ENCODE peak calls at places on chromosome 1, in four cellular contexts. U is PC-3, F is Karpas-422, M is adipocyte. Q is an unnamed sample.
A peak's percentile ranks its signal among the peaks of the same experiment; 100 is the strongest.

GRCh38 chr1:3426956-3427535 is 27.4 kb upstream of the ARHGEF16 start:
- DNase-seq in M (no peak), U (no peak), F (no peak), Q (no peak)

GRCh38 chr1:245715970-245716369 is 561.2 kb downstream of the KIF26B start:
- DNase-seq in F (no peak), M (peak; percentile 69), U (peak; percentile 97), Q (peak; percentile 87)

GRCh38 chr1:48196168-48196716 is 26.3 kb upstream of the SLC5A9 start:
- DNase-seq in M (no peak), F (no peak), U (no peak), Q (no peak)

GRCh38 chr1:243287652-243288051 is 31.8 kb downstream of the SDCCAG8 start:
- DNase-seq in M (peak; percentile 55), F (peak; percentile 78), U (peak; percentile 91), Q (peak; percentile 88)

GRCh38 chr1:28509705-28510349 is 4.0 kb downstream of the RCC1 start:
- DNase-seq in F (peak; percentile 83), U (no peak), M (peak; percentile 22), Q (no peak)

GRCh38 chr1:43636006-43636641 is 13.8 kb upstream of the KDM4A start:
- DNase-seq in U (peak; percentile 72), F (no peak), M (no peak), Q (no peak)

GRCh38 chr1:10106241-10106640 is 73.5 kb downstream of the UBE4B start:
- DNase-seq in M (no peak), U (no peak), F (no peak), Q (no peak)

GRCh38 chr1:211734791-211735190 is 59.4 kb upstream of the NEK2 start:
- DNase-seq in M (no peak), U (peak; percentile 27), F (no peak), Q (no peak)

GRCh38 chr1:46369542-46370213 is 24.4 kb upstream of the FAAH start:
- DNase-seq in U (no peak), F (peak; percentile 59), M (peak; percentile 58), Q (peak; percentile 8)

GRCh38 chr1:3530086-3530930 is 75.8 kb downstream of the ARHGEF16 start:
- DNase-seq in U (peak; percentile 57), M (no peak), F (no peak), Q (no peak)

GRCh38 chr1:219826290-219826689 is 102.1 kb downstream of the SLC30A10 start:
- DNase-seq in M (no peak), F (no peak), U (no peak), Q (no peak)

GRCh38 chr1:38728176-38728908 is 131.2 kb downstream of the RRAGC start:
- DNase-seq in F (no peak), M (peak; percentile 74), U (peak; percentile 4), Q (peak; percentile 96)

GRCh38 chr1:28409066-28409465 is 39.5 kb downstream of the PHACTR4 start:
- DNase-seq in F (no peak), U (no peak), M (no peak), Q (no peak)

GRCh38 chr1:13228343-13228781 is 2.4 kb upstream of the PRAMEF18 start:
- DNase-seq in F (peak; percentile 82), M (no peak), U (peak; percentile 45), Q (no peak)

GRCh38 chr1:193062698-193063463 is 3.5 kb downstream of the RO60 start:
- DNase-seq in U (peak; percentile 38), M (no peak), F (no peak), Q (peak; percentile 5)

GRCh38 chr1:30892671-30893073 is 15.9 kb downstream of the SDC3 start:
- DNase-seq in M (no peak), F (no peak), U (no peak), Q (no peak)

GRCh38 chr1:41313661-41314131 is 47.5 kb upstream of the FOXO6 start:
- DNase-seq in U (peak; percentile 31), M (peak; percentile 31), F (peak; percentile 77), Q (peak; percentile 28)

GRCh38 chr1:229158317-229159294 is 112.3 kb upstream of the RAB4A start:
- DNase-seq in U (no peak), F (no peak), M (no peak), Q (no peak)

GRCh38 chr1:175099916-175100315 is 32.3 kb downstream of the TNN start:
- DNase-seq in M (no peak), F (no peak), U (no peak), Q (no peak)

GRCh38 chr1:52552505-52553371 is at the start of gene TUT4:
- DNase-seq in F (peak; percentile 94), M (peak; percentile 86), U (peak; percentile 66), Q (peak; percentile 79)

GRCh38 chr1:91137173-91137852 is 115.5 kb upstream of the ZNF644 start:
- DNase-seq in F (no peak), M (no peak), U (no peak), Q (no peak)

GRCh38 chr1:218686258-218686657 is 341.1 kb downstream of the TGFB2 start:
- DNase-seq in M (peak; percentile 58), F (no peak), U (peak; percentile 82), Q (peak; percentile 85)

GRCh38 chr1:153608742-153609584 is 4.0 kb downstream of the S100A16 start:
- DNase-seq in M (peak; percentile 82), U (peak; percentile 99), F (no peak), Q (peak; percentile 97)

GRCh38 chr1:116877369-116877768 is 32.3 kb upstream of the PTGFRN start:
- DNase-seq in M (no peak), U (no peak), F (no peak), Q (no peak)
- H3K4me3 ChIP-seq in M (peak overlapping the region; percentile 72), U (no peak overlapping the region), F (no peak overlapping the region), Q (no peak overlapping the region)

DNA sequence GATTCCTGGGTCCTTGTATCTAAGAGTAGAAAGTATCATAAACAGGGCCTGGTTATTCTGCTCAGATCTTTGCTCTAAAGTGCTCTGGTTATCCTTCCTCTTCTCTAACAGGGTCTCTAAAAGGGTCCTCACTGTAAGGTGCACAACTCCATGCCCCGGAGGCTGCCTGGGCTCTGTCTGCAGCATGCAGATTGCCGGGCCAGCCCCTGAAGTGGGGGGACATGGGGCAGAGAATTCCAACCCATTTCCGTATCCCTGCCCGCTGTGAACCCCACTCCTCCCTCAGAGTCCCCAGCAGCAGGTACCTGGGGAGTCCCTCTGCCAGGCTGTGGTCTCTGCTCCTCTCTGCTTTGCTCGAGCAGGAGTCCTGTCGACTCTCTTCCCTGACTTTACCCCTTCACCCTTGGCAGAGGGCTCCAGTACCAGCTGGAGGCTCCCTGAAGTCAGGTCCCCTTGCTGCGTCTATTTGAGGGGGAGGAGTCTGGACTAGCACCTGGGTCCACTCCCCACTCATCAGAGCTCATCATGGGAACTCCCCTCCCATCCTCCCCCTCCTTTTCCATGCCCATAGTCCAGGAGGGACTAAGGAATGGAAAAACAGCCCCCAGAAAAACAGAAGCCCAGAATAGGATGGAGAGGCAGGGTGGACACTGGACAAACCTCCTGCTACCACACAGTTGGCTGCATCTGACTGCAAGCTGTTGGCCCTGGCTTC is 12.1 kb downstream of the BLACAT1 start:
- DNase-seq in U (no peak), F (no peak), M (no peak), Q (no peak)
- H3K4me3 ChIP-seq in U (no peak overlapping the region), F (no peak overlapping the region), M (no peak overlapping the region), Q (no peak overlapping the region)

DNA sequence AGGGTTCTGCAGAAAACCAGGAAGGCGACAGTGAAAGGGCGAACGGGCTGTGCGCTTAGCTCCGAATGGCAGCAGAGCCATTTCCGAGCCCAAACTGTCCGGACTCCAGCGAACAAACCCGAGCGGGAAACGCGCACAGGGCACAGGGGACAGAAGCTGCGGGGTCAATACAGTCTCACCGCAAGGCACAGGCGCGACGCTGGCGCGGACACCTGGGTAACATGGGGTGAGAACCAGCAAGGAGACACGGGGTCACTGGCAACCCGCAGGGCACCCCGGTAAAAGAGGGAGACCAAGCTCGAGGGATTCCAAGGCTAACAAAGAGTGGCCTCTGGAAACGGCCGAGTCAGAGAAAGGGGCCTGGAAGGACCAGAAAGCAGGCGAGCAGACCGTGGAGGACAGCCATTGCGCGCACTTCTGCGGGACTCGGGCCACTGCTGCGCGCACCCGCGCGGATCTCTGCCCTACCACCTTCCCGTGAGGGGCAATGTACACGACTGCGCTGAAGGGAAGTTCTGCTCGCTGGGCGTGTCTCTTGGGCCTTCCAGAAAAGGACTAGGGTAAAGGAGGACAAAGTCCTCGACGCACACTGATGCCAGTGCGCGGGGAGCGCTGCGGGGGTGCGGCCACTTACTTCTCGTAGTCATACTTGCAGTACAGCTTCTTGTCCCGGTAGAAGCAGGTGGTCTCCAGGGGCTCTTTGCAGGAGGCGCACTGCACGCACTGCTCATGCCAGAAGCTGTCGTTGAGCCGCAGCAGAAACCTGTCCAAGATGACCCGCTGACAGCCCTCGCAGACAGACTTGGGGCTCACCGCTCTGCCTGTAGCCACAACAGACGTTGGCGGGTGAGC is 3.8 kb downstream of the LMX1A start:
- DNase-seq in U (no peak), F (no peak), M (no peak), Q (no peak)
- H3K4me3 ChIP-seq in U (no peak overlapping the region), F (no peak overlapping the region), M (no peak overlapping the region), Q (no peak overlapping the region)

DNA sequence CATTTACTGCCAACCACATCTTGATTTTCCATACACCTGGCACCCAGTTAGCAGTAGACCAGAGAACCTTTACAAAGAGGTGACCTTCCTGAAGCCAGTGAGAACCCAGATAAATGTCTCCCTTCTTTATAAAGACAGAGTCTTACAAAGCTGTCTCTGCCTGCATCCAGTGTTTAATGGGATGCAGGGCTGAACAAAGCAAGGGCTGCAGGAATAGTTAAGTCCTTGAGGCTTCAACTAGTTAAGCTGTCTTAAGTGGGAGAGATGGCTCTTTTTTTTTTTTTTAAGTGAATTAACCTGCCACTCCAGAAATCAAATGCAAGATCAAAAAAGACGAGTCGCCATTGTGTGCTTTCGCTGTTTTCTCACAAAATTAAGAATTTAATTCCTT is 1.5 kb downstream of the AHCYL1 start:
- DNase-seq in F (no peak), M (no peak), U (no peak), Q (no peak)
- H3K4me3 ChIP-seq in F (peak overlapping the region; percentile 99), M (peak overlapping the region; percentile 90), U (peak overlapping the region; percentile 84), Q (peak overlapping the region; percentile 91)

DNA sequence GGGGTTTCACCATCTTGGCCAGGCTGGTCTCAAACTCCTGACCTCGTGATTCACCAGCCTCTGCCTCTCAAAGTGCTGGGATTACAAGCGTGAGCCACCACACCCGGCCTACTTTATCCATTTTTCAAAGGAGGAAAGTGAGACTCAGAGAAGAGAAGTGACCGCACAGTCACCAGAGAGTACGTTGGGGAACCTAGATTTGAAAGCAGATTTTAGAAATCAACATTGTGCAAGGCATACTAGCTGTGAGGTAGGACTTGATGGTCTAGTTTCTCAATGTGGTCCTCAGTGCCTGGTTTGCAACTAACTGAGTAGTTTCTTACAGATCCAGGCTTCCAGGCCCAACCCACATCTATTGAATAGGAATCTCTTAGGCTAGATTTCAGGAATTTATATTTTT is 1.7 kb upstream of the PRCC start:
- DNase-seq in F (no peak), M (no peak), U (no peak), Q (no peak)
- H3K4me3 ChIP-seq in F (peak overlapping the region; percentile 86), M (peak overlapping the region; percentile 98), U (peak overlapping the region; percentile 74), Q (peak overlapping the region; percentile 92)

DNA sequence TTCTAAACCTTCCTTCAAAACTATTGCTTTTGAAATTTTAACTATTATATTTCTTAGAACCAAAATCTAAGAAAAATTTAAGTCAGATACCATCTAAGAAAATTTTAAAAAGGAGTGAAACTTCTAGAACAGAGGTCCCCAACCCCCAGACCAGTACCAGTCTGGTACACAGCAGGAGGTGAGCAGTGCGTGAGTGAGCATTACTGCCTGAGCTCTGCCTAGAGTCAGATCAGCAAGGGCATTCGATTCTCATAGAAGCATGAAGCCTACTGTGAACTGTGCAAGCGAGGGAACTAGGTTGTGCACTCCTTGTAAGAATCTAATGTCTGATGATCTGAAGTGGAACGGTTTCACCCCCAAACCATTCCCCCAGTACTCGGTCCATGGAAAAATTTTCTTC is 106.7 kb downstream of the VAV3 start:
- DNase-seq in U (no peak), F (no peak), M (no peak), Q (no peak)
- H3K4me3 ChIP-seq in U (no peak overlapping the region), F (no peak overlapping the region), M (no peak overlapping the region), Q (no peak overlapping the region)

DNA sequence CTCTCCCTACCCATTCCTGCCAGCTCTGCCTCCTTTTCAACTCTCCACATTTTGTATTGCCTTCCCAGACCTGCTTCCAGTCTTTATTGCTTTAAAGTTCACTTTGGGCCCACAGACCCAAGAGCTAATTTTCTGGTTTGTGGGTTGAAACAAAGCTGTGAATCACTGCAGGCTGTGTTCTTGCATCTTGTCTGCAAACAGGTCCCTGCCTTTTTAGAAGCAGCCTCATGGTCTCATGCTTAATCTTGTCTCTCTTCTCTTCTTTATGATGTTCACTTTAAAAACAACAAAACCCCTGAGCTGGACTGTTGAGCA is 3.8 kb downstream of the BTG2 start:
- DNase-seq in M (no peak), F (peak; percentile 75), U (no peak), Q (no peak)
- H3K4me3 ChIP-seq in M (no peak overlapping the region), F (peak overlapping the region; percentile 89), U (no peak overlapping the region), Q (peak overlapping the region; percentile 12)

Q was measured in fibroblast of pulmonary artery.